ENCODE peak calls at places on chromosomes 4 and X, in six cellular contexts. S, L, Q, Z, A and C are unnamed samples.

GRCh38 chr4:69760455-69760854 is at the start of gene SULT1B1:
- DNase-seq in Q (no peak), S (peak), L (no peak), A (no peak), Z (peak), C (no peak)

GRCh38 chr4:156193800-156194199 is 240.1 kb upstream of the CTSO start:
- DNase-seq in L (no peak), Z (no peak), S (no peak), A (no peak), Q (no peak), C (no peak)

GRCh38 chrX:149512225-149512885 is 7.2 kb upstream of the IDS start:
- DNase-seq in Z (peak), S (peak), Q (no peak), A (peak), L (peak), C (peak)

GRCh38 chr4:4492161-4492847 is 49.5 kb downstream of the STX18 start:
- DNase-seq in A (no peak), Q (peak), S (no peak), L (no peak), Z (no peak), C (no peak)

GRCh38 chr4:163556169-163556568 is 61.7 kb downstream of the TMA16 start:
- DNase-seq in S (no peak), Z (no peak), Q (no peak), A (no peak), L (peak), C (no peak)

GRCh38 chr4:123785515-123785914 is 388.9 kb downstream of the SPRY1 start:
- DNase-seq in Q (peak), Z (peak), L (no peak), A (peak), S (no peak), C (no peak)

GRCh38 chr4:4671774-4672349 is 130.0 kb upstream of the STX18 start:
- DNase-seq in Q (no peak), A (no peak), L (no peak), Z (no peak), S (no peak), C (no peak)

GRCh38 chr4:8847331-8847730 is 24.3 kb downstream of the HMX1 start:
- DNase-seq in Q (no peak), S (no peak), L (no peak), A (no peak), Z (no peak), C (no peak)

GRCh38 chr4:11748169-11748872 is 319.6 kb upstream of the HS3ST1 start:
- DNase-seq in Q (peak), S (no peak), L (peak), Z (peak), A (no peak), C (no peak)

GRCh38 chrX:25754399-25754798 is 383.7 kb upstream of the MAGEB18 start:
- DNase-seq in Z (no peak), Q (no peak), L (no peak), A (no peak), S (no peak), C (no peak)

GRCh38 chr4:8840006-8840793 is 31.4 kb downstream of the HMX1 start:
- DNase-seq in A (no peak), S (no peak), L (no peak), Z (no peak), Q (no peak), C (peak)

GRCh38 chr4:39410415-39410814 is 3.7 kb downstream of the KLB start:
- DNase-seq in Q (no peak), S (no peak), Z (no peak), L (peak), A (no peak), C (no peak)

GRCh38 chrX:67673741-67674274 is 130.0 kb downstream of the AR start:
- DNase-seq in S (no peak), A (no peak), Q (no peak), L (no peak), Z (no peak), C (no peak)

GRCh38 chr4:182877326-182877883 is 39.8 kb downstream of the DCTD start:
- DNase-seq in L (no peak), S (no peak), Q (no peak), A (no peak), Z (no peak), C (no peak)

GRCh38 chrX:108001218-108001814 is 19.1 kb upstream of the TEX13B start:
- DNase-seq in S (no peak), Q (no peak), Z (peak), L (no peak), A (no peak), C (peak)